ENCODE peak calls at places on chromosomes 12 and 14, in four cellular contexts. T is IMR-90, V is H9, Y is H1. E is an unnamed sample.

GRCh38 chr14:57748279-57748678 is 117.6 kb downstream of the SLC35F4 start:
- DNase-seq in Y (no peak), T (no peak), V (no peak), E (no peak)

GRCh38 chr14:58639842-58640484 is 2.2 kb downstream of the DACT1 start:
- DNase-seq in V (no peak), Y (no peak), T (peak), E (peak)

GRCh38 chr12:48882325-48882687 is 16.6 kb upstream of the RND1 start:
- DNase-seq in Y (no peak), T (peak), V (peak), E (peak)

GRCh38 chr12:77615331-77615730 is 215.4 kb upstream of the NAV3 start:
- DNase-seq in T (no peak), Y (no peak), V (peak), E (peak)

GRCh38 chr14:62921466-62921865 is 123.8 kb downstream of the KCNH5 start:
- DNase-seq in V (no peak), Y (no peak), T (peak), E (no peak)

GRCh38 chr12:3724096-3724805 is 28.7 kb downstream of the CRACR2A start:
- DNase-seq in T (no peak), V (peak), Y (no peak), E (no peak)

GRCh38 chr14:100899841-100900771 is 3.4 kb downstream of the RTL1 start:
- DNase-seq in Y (no peak), V (peak), T (no peak), E (peak)

GRCh38 chr12:51009038-51009437 is 17.1 kb downstream of the SLC11A2 start:
- DNase-seq in Y (no peak), T (no peak), V (no peak), E (no peak)

GRCh38 chr14:88682495-88683114 is 110.1 kb downstream of the EML5 start:
- DNase-seq in Y (peak), T (no peak), V (peak), E (peak)

GRCh38 chr14:50667491-50668007 is 557 bp downstream of the SAV1 start:
- DNase-seq in T (no peak), V (peak), Y (no peak), E (peak)

GRCh38 chr12:100671396-100672074 is 98.1 kb downstream of the GAS2L3 start:
- DNase-seq in Y (no peak), T (no peak), V (no peak), E (no peak)

GRCh38 chr12:98678946-98679610 is 34.0 kb downstream of the APAF1 start:
- DNase-seq in V (peak), T (no peak), Y (no peak), E (no peak)

GRCh38 chr14:75496755-75497154 is 25.5 kb upstream of the BATF start:
- DNase-seq in Y (no peak), T (no peak), V (no peak), E (no peak)

GRCh38 chr12:92995258-92995905 is 66.3 kb upstream of the EEA1 start:
- DNase-seq in V (no peak), Y (no peak), T (no peak), E (no peak)

GRCh38 chr14:51783765-51784164 is 76.6 kb upstream of the GNG2 start:
- DNase-seq in V (no peak), T (peak), Y (no peak), E (no peak)

GRCh38 chr12:121131941-121132341 is 735 bp upstream of the P2RX7 start:
- DNase-seq in T (no peak), V (no peak), Y (no peak), E (no peak)

GRCh38 chr14:56342419-56342901 is 224.2 kb downstream of the PELI2 start:
- DNase-seq in V (no peak), T (peak), Y (no peak), E (no peak)

GRCh38 chr12:21759737-21760136 is 14.8 kb downstream of the KCNJ8 start:
- DNase-seq in Y (no peak), V (no peak), T (no peak), E (no peak)

GRCh38 chr14:104800600-104801283 is at the start of gene ZBTB42:
- DNase-seq in Y (no peak), T (peak), V (peak), E (peak)

GRCh38 chr12:70070494-70071007 is 172.7 kb upstream of the CNOT2 start:
- DNase-seq in T (no peak), Y (no peak), V (no peak), E (peak)
- H3K9ac ChIP-seq in T (no peak), Y (no peak), V (no peak), E (no peak)

GRCh38 chr14:48814562-48814961 is 771.6 kb downstream of the RPS29 start:
- DNase-seq in Y (no peak), T (no peak), V (no peak), E (peak)
- H4K5ac ChIP-seq in Y (no peak), T (no peak), V (no peak), E (no peak)

GRCh38 chr12:68067762-68068376 is 78.6 kb downstream of the IFNG-AS1 start:
- DNase-seq in Y (no peak), V (no peak), T (no peak), E (peak)
- H3K9ac ChIP-seq in Y (no peak), V (no peak), T (no peak), E (no peak)

DNA sequence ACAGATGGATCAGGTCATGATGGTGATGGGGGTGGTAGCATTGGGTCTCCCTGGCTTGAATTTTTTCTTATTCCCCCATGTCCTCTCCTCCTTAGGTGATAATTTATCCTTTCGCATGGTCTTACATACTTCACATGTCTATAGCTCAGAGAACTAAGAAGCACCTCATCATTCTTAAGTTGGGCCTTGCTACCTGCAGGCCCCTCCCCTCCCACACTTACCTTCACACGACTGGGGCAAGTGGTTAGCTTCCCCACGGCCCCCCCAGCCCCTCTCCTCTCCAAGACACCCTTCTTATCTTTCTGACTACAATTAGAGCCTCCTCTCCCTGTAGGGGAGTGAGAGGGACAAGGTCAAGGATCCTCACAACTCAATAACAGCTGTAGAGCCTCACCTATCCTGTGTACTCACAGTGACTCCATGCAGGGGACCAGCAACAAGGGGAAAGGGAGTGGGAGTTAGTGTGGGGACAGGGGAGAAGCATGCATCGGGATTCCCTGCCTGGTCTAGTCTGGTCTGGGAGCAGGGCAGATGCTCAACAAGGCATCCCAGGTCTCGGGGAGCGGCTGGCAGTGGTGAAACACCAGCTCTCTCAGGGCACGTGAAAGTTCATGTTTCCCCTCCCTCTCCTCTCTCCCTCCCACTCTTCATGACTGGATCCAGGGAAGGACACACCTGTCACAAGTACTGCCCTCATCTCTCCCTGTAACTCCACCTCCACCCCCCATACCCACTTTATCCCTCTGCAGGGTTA is 45.4 kb downstream of the SMUG1 start:
- DNase-seq in V (no peak), T (no peak), Y (no peak), E (no peak)
- H4K5ac ChIP-seq in V (no peak), T (no peak), Y (no peak), E (no peak)

GRCh38 chr14:93959239-93960107 is 16.9 kb downstream of the ASB2 start:
- DNase-seq in Y (peak), T (peak), V (peak), E (peak)
- H3K9ac ChIP-seq in Y (no peak), T (no peak), V (no peak), E (no peak)

GRCh38 chr12:108179305-108179704 is 50.2 kb downstream of the WSCD2 start:
- DNase-seq in V (no peak), Y (no peak), T (no peak), E (no peak)
- H4K5ac ChIP-seq in V (no peak), Y (no peak), T (no peak), E (no peak)

DNA sequence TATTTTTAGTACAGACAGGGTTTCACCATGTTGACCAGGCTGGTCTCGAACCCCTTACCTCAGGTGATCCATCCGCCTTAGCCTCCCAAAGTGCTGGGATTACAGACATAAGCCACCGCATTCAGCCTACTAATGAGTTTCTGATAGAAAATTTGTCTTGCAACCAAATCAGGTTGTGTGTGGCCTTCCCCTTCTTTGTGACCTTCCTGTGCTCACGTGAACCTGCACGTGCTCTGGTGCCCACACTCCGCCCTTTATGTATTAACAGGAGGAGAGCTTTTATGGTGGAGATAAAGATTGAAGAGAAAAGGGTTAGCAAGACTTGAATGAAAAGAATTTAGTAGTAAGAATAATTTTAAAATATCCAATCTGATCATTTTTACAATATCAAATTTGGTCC is 343.5 kb upstream of the TMEM132C start:
- DNase-seq in Y (no peak), V (no peak), T (no peak), E (no peak)
- H3K9ac ChIP-seq in Y (no peak), V (no peak), T (no peak), E (no peak)

GRCh38 chr12:113693693-113694092 is 222.0 kb upstream of the LHX5 start:
- DNase-seq in T (no peak), Y (no peak), V (no peak), E (no peak)
- H4K5ac ChIP-seq in T (no peak), Y (no peak), V (no peak), E (no peak)

E was measured in mesendoderm.